ENCODE peak calls at places on chromosome X, in four cellular contexts. Z, E, F and O are unnamed samples.

GRCh38 chrX:48927125-48927524 is 8.3 kb upstream of the PIM2 start:
- DNase-seq in Z (no peak), E (no peak), F (no peak), O (no peak)

GRCh38 chrX:70262952-70263567 is 3.1 kb upstream of the P2RY4 start:
- DNase-seq in Z (peak), E (peak), F (no peak), O (no peak)

GRCh38 chrX:153646620-153647373 is at the start of gene DUSP9:
- DNase-seq in Z (peak), E (peak), F (no peak), O (peak)

GRCh38 chrX:123884809-123885408 is 25.1 kb downstream of the XIAP start:
- DNase-seq in Z (no peak), E (peak), F (peak), O (no peak)

GRCh38 chrX:10900585-10901289 is 210.4 kb upstream of the HCCS start:
- DNase-seq in Z (no peak), E (peak), F (no peak), O (no peak)

GRCh38 chrX:6203462-6204215 is 25.0 kb downstream of the NLGN4X start:
- DNase-seq in Z (no peak), E (no peak), F (no peak), O (no peak)

GRCh38 chrX:129957241-129958099 is 25.0 kb upstream of the BCORL1 start:
- DNase-seq in Z (peak), E (no peak), F (peak), O (no peak)

GRCh38 chrX:39133971-39134370 is 332.7 kb downstream of the MID1IP1 start:
- DNase-seq in Z (no peak), E (no peak), F (no peak), O (no peak)

GRCh38 chrX:153766098-153766817 is 2.2 kb downstream of the PLXNB3 start:
- DNase-seq in Z (no peak), E (peak), F (no peak), O (peak)

GRCh38 chrX:68807818-68808217 is 21.0 kb upstream of the EFNB1 start:
- DNase-seq in Z (no peak), E (no peak), F (peak), O (no peak)

DNA sequence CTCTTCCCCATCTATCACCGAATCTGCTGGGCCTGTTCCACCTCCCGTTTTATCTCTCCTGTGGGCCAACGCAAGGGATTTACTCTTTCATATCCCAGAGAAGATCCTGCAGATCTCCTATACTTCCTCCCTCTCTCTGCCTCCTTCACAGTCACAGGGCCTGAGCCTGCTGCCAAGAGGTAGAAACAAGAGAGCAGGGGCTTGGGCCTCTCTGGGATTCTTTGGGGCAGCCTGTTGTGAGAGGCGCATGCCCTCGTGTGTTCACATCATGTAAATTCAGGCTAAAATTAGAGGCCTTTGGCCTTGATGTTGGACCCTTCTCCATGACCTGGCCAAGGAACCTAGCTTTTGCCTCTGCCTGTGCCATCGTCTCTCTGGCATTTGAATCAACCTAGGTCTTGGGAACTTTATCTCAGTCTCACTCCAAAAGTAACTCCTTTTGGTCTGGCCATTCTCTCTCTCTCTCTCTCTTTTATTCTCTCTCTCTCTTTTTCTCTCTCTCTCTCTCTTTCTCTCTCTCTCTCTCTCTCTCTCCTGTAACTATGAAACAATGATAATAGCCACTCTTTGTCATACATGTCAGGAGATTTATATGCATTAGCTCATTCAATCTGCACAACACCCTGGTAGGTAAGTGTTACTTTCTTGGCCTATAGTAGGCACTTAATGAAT is 20.0 kb upstream of the EFNB1 start:
- DNase-seq in Z (no peak), E (no peak), F (no peak), O (no peak)
- TF ChIP-seq CTCF in Z (no peak), E (peak), F (no peak), O (no peak)

GRCh38 chrX:110317820-110318663 is at the start of gene AMMECR1:
- DNase-seq in Z (peak), E (peak), F (peak), O (peak)
- TF ChIP-seq POLR2A in Z (no peak), E (peak), F (peak), O (no peak)

DNA sequence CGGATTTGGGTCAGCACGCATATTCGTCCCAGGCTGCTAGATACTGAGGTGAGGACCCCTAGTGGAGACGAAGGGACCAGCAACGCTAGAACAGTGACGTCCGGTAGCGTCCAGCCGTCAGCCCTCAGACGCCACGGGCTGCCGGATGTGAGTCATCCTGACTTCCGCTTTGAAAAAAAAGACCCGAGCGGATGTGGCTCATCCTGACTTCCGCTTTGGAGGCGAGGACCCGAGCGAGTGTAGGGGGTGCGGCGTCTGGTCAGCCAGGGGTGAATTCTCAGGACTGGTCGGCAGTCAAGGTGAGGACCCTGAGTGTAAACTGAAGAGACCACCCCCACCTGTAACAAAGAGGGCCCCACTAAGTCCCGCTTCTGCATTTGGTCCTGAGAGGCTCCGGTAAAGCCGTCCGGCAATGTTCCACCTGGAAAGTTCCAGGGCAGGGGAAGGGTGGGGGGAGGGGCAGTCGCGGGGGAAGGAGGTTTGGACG is at the start of gene MAGEB2:
- DNase-seq in Z (no peak), E (no peak), F (no peak), O (no peak)
- TF ChIP-seq CTCF in Z (no peak), E (no peak), F (no peak), O (no peak)

DNA sequence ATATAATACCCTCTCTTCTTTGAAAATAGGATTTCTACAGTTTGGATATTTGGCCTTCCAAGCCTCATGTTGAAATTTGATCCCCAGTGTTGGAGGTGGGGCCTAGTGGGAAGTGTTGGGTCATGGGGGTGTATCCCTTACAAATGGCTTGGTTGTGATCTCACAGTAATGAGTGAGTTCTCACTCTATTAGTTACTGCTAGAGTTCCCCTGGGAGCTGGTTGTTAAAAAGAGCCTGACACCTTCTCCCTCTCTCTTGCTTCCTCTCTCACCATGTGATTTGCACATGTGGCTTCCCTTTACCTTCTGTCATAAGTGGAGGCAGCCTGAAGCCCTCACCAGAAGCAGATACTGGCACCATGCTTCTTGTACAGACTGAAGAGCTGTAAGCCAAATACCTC is 73.9 kb downstream of the HDAC8 start:
- DNase-seq in Z (no peak), E (no peak), F (no peak), O (no peak)
- TF ChIP-seq POLR2A in Z (no peak), E (no peak), F (no peak), O (no peak)

GRCh38 chrX:77628294-77629025 is 157.6 kb downstream of the ATRX start:
- DNase-seq in Z (no peak), E (no peak), F (no peak), O (no peak)
- TF ChIP-seq CTCF in Z (no peak), E (no peak), F (no peak), O (no peak)

GRCh38 chrX:40646489-40647306 is 663 bp downstream of the CXorf38 start:
- DNase-seq in Z (peak), E (no peak), F (peak), O (peak)

GRCh38 chrX:40644175-40644574 is 3.2 kb downstream of the CXorf38 start:
- DNase-seq in Z (peak), E (no peak), F (peak), O (no peak)

GRCh38 chrX:40647307-40648197 is at the start of gene CXorf38:
- DNase-seq in Z (peak), E (peak), F (peak), O (peak)

DNA sequence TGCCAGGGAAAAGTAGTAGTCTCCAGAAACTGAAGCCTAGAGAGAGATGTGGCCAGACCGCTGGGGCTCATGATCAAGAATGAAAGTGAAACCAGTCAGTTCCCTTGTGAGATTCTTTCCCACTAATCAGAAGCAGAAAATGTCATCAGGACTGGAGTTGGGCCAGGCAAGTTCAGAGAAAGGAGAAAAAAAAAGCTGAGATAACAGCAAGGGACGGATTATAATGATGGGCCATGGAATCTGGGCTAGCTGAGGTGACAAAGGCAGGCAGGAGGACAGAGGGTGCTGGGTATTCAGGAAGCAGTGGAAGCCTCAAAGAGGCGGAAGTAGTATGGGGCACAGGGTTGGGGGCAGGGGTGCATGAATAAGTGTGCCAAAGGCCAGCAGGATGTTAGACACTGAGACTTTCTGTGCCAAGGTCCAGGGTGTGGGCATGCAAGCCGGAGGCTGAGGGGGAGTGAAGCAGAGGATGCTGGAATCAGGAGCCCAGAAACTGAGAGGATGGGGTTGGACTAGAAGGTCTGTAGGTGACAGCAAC is 2.5 kb downstream of the CXorf38 start:
- DNase-seq in Z (peak), E (peak), F (peak), O (no peak)
- TF ChIP-seq POLR2A in Z (no peak), E (no peak), F (no peak), O (no peak)